ENCODE peak calls at places on chromosomes 5 and 9, in eight cellular contexts. S is left ventricle myocardium inferior; X is ACHN; T is T-helper 17 cell; D is hippocampal formation; U is choroid plexus epithelial cell; Z is CD8-positive, alpha-beta memory T cell; Y is activated T-helper 1 cell treated with Interleukin-2 at 50 U/mL for 16 hours. Q is an unnamed sample.

GRCh38 chr5:72848474-72849428 is 32.3 kb downstream of the TNPO1 start:
- DNase-seq in Z (peak), D (no peak), X (peak), Y (peak), T (peak), S (peak), U (peak), Q (peak)

GRCh38 chr5:76222318-76222717 is 139.1 kb downstream of the SV2C start:
- DNase-seq in D (no peak), S (no peak), X (no peak), Y (no peak), T (no peak), Z (no peak), U (no peak), Q (no peak)

GRCh38 chr5:107514305-107514704 is 156.4 kb downstream of the EFNA5 start:
- DNase-seq in Z (no peak), X (no peak), U (peak), D (no peak), S (no peak), T (no peak), Y (no peak), Q (no peak)

GRCh38 chr5:112002368-112002767 is 245.4 kb upstream of the NREP start:
- DNase-seq in S (no peak), Z (no peak), D (no peak), T (no peak), U (no peak), X (no peak), Y (no peak), Q (no peak)

GRCh38 chr9:133495327-133496293 is 16.7 kb upstream of the SLC2A6 start:
- DNase-seq in U (no peak), X (no peak), Z (no peak), T (no peak), Y (no peak), D (no peak), S (no peak), Q (no peak)

GRCh38 chr5:137730331-137730730 is 5.6 kb downstream of the KLHL3 start:
- DNase-seq in Y (no peak), Z (no peak), X (no peak), T (no peak), U (peak), D (no peak), S (no peak), Q (no peak)

GRCh38 chr9:136438909-136439549 is 616 bp downstream of the INPP5E start:
- DNase-seq in T (peak), S (no peak), D (no peak), Z (peak), U (peak), X (peak), Y (peak), Q (peak)

GRCh38 chr9:129008986-129009583 is 19.0 kb downstream of the SH3GLB2 start:
- DNase-seq in X (no peak), D (no peak), S (no peak), Z (no peak), Y (no peak), T (no peak), U (no peak), Q (no peak)

GRCh38 chr5:65482280-65482726 is 583 bp upstream of the ADAMTS6 start:
- DNase-seq in Y (no peak), U (peak), T (no peak), X (peak), Z (no peak), S (no peak), D (peak), Q (peak)

GRCh38 chr5:350355-350754 is 28.8 kb downstream of the AHRR start:
- DNase-seq in X (peak), T (no peak), D (no peak), Y (no peak), S (no peak), U (no peak), Z (no peak), Q (no peak)

GRCh38 chr5:1383344-1383743 is 38.4 kb upstream of the CLPTM1L start:
- DNase-seq in X (no peak), Y (no peak), Z (no peak), T (no peak), D (no peak), U (no peak), S (no peak), Q (no peak)